ENCODE peak calls at places on chromosomes 16 and 17, in nine cellular contexts. One of them, this sample, is unnamed.

GRCh38 chr16:10708969-10709368 is 14.2 kb upstream of the TEKT5 start:
- DNase-seq in GM12865: no peak
- DNase-seq in ovary: no peak
- DNase-seq in tibial artery: no peak
- DNase-seq in lower lobe of right lung: no peak
- DNase-seq in fibroblast of mammary gland: no peak
- DNase-seq in epithelial cell of proximal tubule: no peak
- DNase-seq in cardiac muscle cell: no peak
- DNase-seq in cardiac fibroblast: no peak
- DNase-seq in this sample: no peak

GRCh38 chr16:71676236-71676635 is 48.3 kb downstream of the PHLPP2 start:
- DNase-seq in GM12865: no peak
- DNase-seq in lower lobe of right lung: no peak
- DNase-seq in fibroblast of mammary gland: no peak
- DNase-seq in tibial artery: no peak
- DNase-seq in epithelial cell of proximal tubule: no peak
- DNase-seq in cardiac fibroblast: no peak
- DNase-seq in cardiac muscle cell: no peak
- DNase-seq in ovary: no peak
- DNase-seq in this sample: no peak

GRCh38 chr17:81867123-81867951 is 3.8 kb downstream of the ARHGDIA start:
- DNase-seq in tibial artery: no peak
- DNase-seq in cardiac muscle cell: peak; percentile 78
- DNase-seq in cardiac fibroblast: peak; percentile 62
- DNase-seq in fibroblast of mammary gland: peak; percentile 63
- DNase-seq in ovary: peak; percentile 55
- DNase-seq in epithelial cell of proximal tubule: no peak
- DNase-seq in GM12865: peak; percentile 64
- DNase-seq in lower lobe of right lung: no peak
- DNase-seq in this sample: peak; percentile 62

GRCh38 chr16:6317924-6318323 is 1014.7 kb upstream of the RBFOX1 start:
- DNase-seq in cardiac muscle cell: no peak
- DNase-seq in tibial artery: no peak
- DNase-seq in fibroblast of mammary gland: no peak
- DNase-seq in ovary: no peak
- DNase-seq in lower lobe of right lung: no peak
- DNase-seq in GM12865: no peak
- DNase-seq in cardiac fibroblast: no peak
- DNase-seq in epithelial cell of proximal tubule: no peak
- DNase-seq in this sample: no peak

GRCh38 chr17:64994781-64995538 is 61.6 kb downstream of the GNA13 start:
- DNase-seq in lower lobe of right lung: no peak
- DNase-seq in ovary: no peak
- DNase-seq in tibial artery: no peak
- DNase-seq in GM12865: no peak
- DNase-seq in cardiac fibroblast: no peak
- DNase-seq in epithelial cell of proximal tubule: no peak
- DNase-seq in cardiac muscle cell: no peak
- DNase-seq in fibroblast of mammary gland: no peak
- DNase-seq in this sample: no peak

GRCh38 chr17:80190716-80191115 is 20.9 kb downstream of the CARD14 start:
- DNase-seq in tibial artery: no peak
- DNase-seq in ovary: no peak
- DNase-seq in fibroblast of mammary gland: no peak
- DNase-seq in cardiac fibroblast: no peak
- DNase-seq in epithelial cell of proximal tubule: no peak
- DNase-seq in cardiac muscle cell: no peak
- DNase-seq in GM12865: no peak
- DNase-seq in lower lobe of right lung: no peak
- DNase-seq in this sample: no peak

GRCh38 chr16:71846443-71846842 is 667 bp downstream of the ATXN1L start:
- DNase-seq in fibroblast of mammary gland: peak; percentile 21
- DNase-seq in ovary: no peak
- DNase-seq in epithelial cell of proximal tubule: no peak
- DNase-seq in lower lobe of right lung: no peak
- DNase-seq in cardiac muscle cell: peak; percentile 27
- DNase-seq in cardiac fibroblast: peak; percentile 23
- DNase-seq in GM12865: peak; percentile 76
- DNase-seq in tibial artery: no peak
- DNase-seq in this sample: peak; percentile 17

GRCh38 chr17:29135464-29135863 is 44.7 kb downstream of the MYO18A start:
- DNase-seq in ovary: no peak
- DNase-seq in epithelial cell of proximal tubule: no peak
- DNase-seq in tibial artery: no peak
- DNase-seq in fibroblast of mammary gland: no peak
- DNase-seq in lower lobe of right lung: no peak
- DNase-seq in cardiac fibroblast: no peak
- DNase-seq in GM12865: no peak
- DNase-seq in cardiac muscle cell: no peak
- DNase-seq in this sample: no peak

GRCh38 chr16:22948058-22948602 is 134.2 kb downstream of the HS3ST2 start:
- DNase-seq in GM12865: no peak
- DNase-seq in fibroblast of mammary gland: no peak
- DNase-seq in lower lobe of right lung: no peak
- DNase-seq in epithelial cell of proximal tubule: no peak
- DNase-seq in ovary: no peak
- DNase-seq in tibial artery: no peak
- DNase-seq in cardiac muscle cell: peak; percentile 1
- DNase-seq in cardiac fibroblast: no peak
- DNase-seq in this sample: no peak

GRCh38 chr16:2091722-2092620 is 43.7 kb downstream of the PKD1 start:
- DNase-seq in ovary: no peak
- DNase-seq in fibroblast of mammary gland: no peak
- DNase-seq in tibial artery: no peak
- DNase-seq in GM12865: no peak
- DNase-seq in cardiac fibroblast: no peak
- DNase-seq in lower lobe of right lung: no peak
- DNase-seq in epithelial cell of proximal tubule: no peak
- DNase-seq in cardiac muscle cell: no peak
- DNase-seq in this sample: no peak

GRCh38 chr16:66927012-66927436 is 1.7 kb upstream of the RRAD start:
- DNase-seq in GM12865: peak; percentile 49
- DNase-seq in ovary: no peak
- DNase-seq in fibroblast of mammary gland: peak; percentile 66
- DNase-seq in tibial artery: no peak
- DNase-seq in lower lobe of right lung: peak; percentile 78
- DNase-seq in cardiac fibroblast: peak; percentile 86
- DNase-seq in epithelial cell of proximal tubule: peak; percentile 83
- DNase-seq in cardiac muscle cell: peak; percentile 93
- DNase-seq in this sample: peak; percentile 94

GRCh38 chr17:69972251-69972650 is 102.8 kb upstream of the KCNJ16 start:
- DNase-seq in cardiac fibroblast: peak; percentile 54
- DNase-seq in lower lobe of right lung: no peak
- DNase-seq in tibial artery: no peak
- DNase-seq in GM12865: no peak
- DNase-seq in ovary: no peak
- DNase-seq in epithelial cell of proximal tubule: no peak
- DNase-seq in cardiac muscle cell: no peak
- DNase-seq in fibroblast of mammary gland: peak; percentile 5
- DNase-seq in this sample: peak; percentile 55

GRCh38 chr17:30716461-30717289 is 107.8 kb downstream of the CRLF3 start:
- DNase-seq in tibial artery: no peak
- DNase-seq in ovary: no peak
- DNase-seq in epithelial cell of proximal tubule: no peak
- DNase-seq in cardiac fibroblast: peak; percentile 12
- DNase-seq in fibroblast of mammary gland: peak; percentile 40
- DNase-seq in lower lobe of right lung: peak; percentile 40
- DNase-seq in GM12865: no peak
- DNase-seq in cardiac muscle cell: no peak
- DNase-seq in this sample: peak; percentile 26

GRCh38 chr16:84746231-84746630 is 46.4 kb downstream of the USP10 start:
- DNase-seq in cardiac muscle cell: no peak
- DNase-seq in GM12865: no peak
- DNase-seq in cardiac fibroblast: no peak
- DNase-seq in lower lobe of right lung: no peak
- DNase-seq in epithelial cell of proximal tubule: no peak
- DNase-seq in tibial artery: no peak
- DNase-seq in fibroblast of mammary gland: no peak
- DNase-seq in ovary: no peak
- DNase-seq in this sample: no peak

GRCh38 chr16:84749815-84750214 is 50.0 kb downstream of the USP10 start:
- DNase-seq in fibroblast of mammary gland: no peak
- DNase-seq in ovary: no peak
- DNase-seq in epithelial cell of proximal tubule: no peak
- DNase-seq in cardiac muscle cell: no peak
- DNase-seq in lower lobe of right lung: no peak
- DNase-seq in cardiac fibroblast: peak; percentile 59
- DNase-seq in tibial artery: no peak
- DNase-seq in GM12865: peak; percentile 69
- DNase-seq in this sample: no peak

GRCh38 chr16:84751241-84751640 is 51.4 kb downstream of the USP10 start:
- DNase-seq in cardiac muscle cell: no peak
- DNase-seq in fibroblast of mammary gland: no peak
- DNase-seq in lower lobe of right lung: no peak
- DNase-seq in GM12865: peak; percentile 68
- DNase-seq in cardiac fibroblast: no peak
- DNase-seq in ovary: no peak
- DNase-seq in epithelial cell of proximal tubule: no peak
- DNase-seq in tibial artery: no peak
- DNase-seq in this sample: no peak

GRCh38 chr16:84746875-84747274 is 47.1 kb downstream of the USP10 start:
- DNase-seq in tibial artery: no peak
- DNase-seq in ovary: no peak
- DNase-seq in cardiac muscle cell: no peak
- DNase-seq in cardiac fibroblast: peak; percentile 18
- DNase-seq in fibroblast of mammary gland: no peak
- DNase-seq in lower lobe of right lung: no peak
- DNase-seq in epithelial cell of proximal tubule: no peak
- DNase-seq in GM12865: peak; percentile 21
- DNase-seq in this sample: no peak

GRCh38 chr16:84749072-84749471 is 49.3 kb downstream of the USP10 start:
- DNase-seq in epithelial cell of proximal tubule: no peak
- DNase-seq in fibroblast of mammary gland: no peak
- DNase-seq in GM12865: peak; percentile 30
- DNase-seq in cardiac muscle cell: no peak
- DNase-seq in tibial artery: no peak
- DNase-seq in lower lobe of right lung: no peak
- DNase-seq in ovary: no peak
- DNase-seq in cardiac fibroblast: no peak
- DNase-seq in this sample: no peak
- TF ChIP-seq CTCF in epithelial cell of proximal tubule: no peak
- TF ChIP-seq CTCF in fibroblast of mammary gland: no peak
- TF ChIP-seq CTCF in GM12865: peak; percentile 21
- TF ChIP-seq CTCF in cardiac muscle cell: no peak
- TF ChIP-seq CTCF in tibial artery: no peak
- TF ChIP-seq CTCF in lower lobe of right lung: no peak
- TF ChIP-seq CTCF in ovary: no peak
- TF ChIP-seq CTCF in cardiac fibroblast: no peak
- TF ChIP-seq CTCF in this sample: peak; percentile 32

GRCh38 chr16:74637742-74638453 is 28.8 kb downstream of the RFWD3 start:
- DNase-seq in epithelial cell of proximal tubule: no peak
- DNase-seq in cardiac muscle cell: no peak
- DNase-seq in fibroblast of mammary gland: no peak
- DNase-seq in lower lobe of right lung: no peak
- DNase-seq in ovary: no peak
- DNase-seq in cardiac fibroblast: no peak
- DNase-seq in tibial artery: no peak
- DNase-seq in GM12865: no peak
- DNase-seq in this sample: no peak

GRCh38 chr16:74633686-74634085 is 26.8 kb upstream of the GLG1 start:
- DNase-seq in ovary: no peak
- DNase-seq in cardiac fibroblast: no peak
- DNase-seq in fibroblast of mammary gland: no peak
- DNase-seq in GM12865: no peak
- DNase-seq in tibial artery: no peak
- DNase-seq in lower lobe of right lung: no peak
- DNase-seq in epithelial cell of proximal tubule: no peak
- DNase-seq in cardiac muscle cell: no peak
- DNase-seq in this sample: no peak

DNA sequence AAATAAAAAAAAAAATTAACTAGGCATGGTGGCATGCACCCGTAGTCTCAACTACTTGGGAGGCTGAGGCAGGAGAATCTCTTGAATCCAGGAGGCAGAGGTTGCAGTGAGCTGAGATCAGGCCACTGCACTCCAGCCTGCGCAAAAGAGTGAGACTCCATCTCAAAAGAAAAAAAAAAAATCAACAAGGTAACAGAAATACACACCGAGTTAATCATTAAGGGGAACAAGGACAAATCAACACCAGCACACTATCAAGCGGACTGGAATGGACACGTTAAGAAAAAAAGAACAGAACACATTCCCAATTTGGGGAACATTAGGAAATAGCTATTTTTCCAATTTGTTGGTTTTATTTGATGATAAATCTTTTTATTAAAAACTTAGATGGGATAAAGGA is 28.4 kb upstream of the GLG1 start:
- DNase-seq in ovary: no peak
- DNase-seq in lower lobe of right lung: no peak
- DNase-seq in GM12865: no peak
- DNase-seq in epithelial cell of proximal tubule: no peak
- DNase-seq in cardiac fibroblast: no peak
- DNase-seq in tibial artery: no peak
- DNase-seq in fibroblast of mammary gland: no peak
- DNase-seq in cardiac muscle cell: no peak
- DNase-seq in this sample: no peak
- H3K4me3 ChIP-seq in ovary: no peak overlapping the region
- H3K4me3 ChIP-seq in lower lobe of right lung: no peak overlapping the region
- H3K4me3 ChIP-seq in GM12865: no peak overlapping the region
- H3K4me3 ChIP-seq in epithelial cell of proximal tubule: no peak overlapping the region
- H3K4me3 ChIP-seq in cardiac fibroblast: no peak overlapping the region
- H3K4me3 ChIP-seq in tibial artery: no peak overlapping the region
- H3K4me3 ChIP-seq in fibroblast of mammary gland: no peak overlapping the region
- H3K4me3 ChIP-seq in cardiac muscle cell: no peak overlapping the region
- H3K4me3 ChIP-seq in this sample: no peak overlapping the region

DNA sequence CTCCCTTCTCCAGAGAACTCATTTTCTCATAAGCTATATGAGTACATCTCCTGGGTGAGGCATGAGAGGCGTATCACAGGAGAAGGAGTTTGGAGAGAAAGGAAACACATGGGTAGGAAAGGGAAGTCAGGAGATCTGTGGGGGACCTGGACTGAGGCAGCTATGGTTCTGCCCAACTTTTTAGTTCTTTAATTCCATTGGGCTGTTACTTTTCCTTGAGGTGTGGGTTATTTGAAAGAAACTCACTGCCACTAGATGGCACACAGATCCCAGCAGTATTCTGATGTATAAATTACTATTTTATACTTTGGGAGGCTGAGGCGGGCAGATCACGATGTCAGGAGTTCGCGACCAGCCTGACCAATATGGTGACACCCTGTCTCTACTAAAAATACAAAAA is 63.6 kb downstream of the NUP93 start:
- DNase-seq in epithelial cell of proximal tubule: no peak
- DNase-seq in cardiac muscle cell: peak; percentile 70
- DNase-seq in lower lobe of right lung: no peak
- DNase-seq in ovary: no peak
- DNase-seq in tibial artery: no peak
- DNase-seq in cardiac fibroblast: peak; percentile 63
- DNase-seq in GM12865: peak; percentile 12
- DNase-seq in fibroblast of mammary gland: peak; percentile 33
- DNase-seq in this sample: peak; percentile 41
- TF ChIP-seq CTCF in epithelial cell of proximal tubule: peak; percentile 66
- TF ChIP-seq CTCF in cardiac muscle cell: peak; percentile 57
- TF ChIP-seq CTCF in lower lobe of right lung: peak; percentile 33
- TF ChIP-seq CTCF in ovary: no peak
- TF ChIP-seq CTCF in tibial artery: no peak
- TF ChIP-seq CTCF in cardiac fibroblast: peak; percentile 37
- TF ChIP-seq CTCF in GM12865: peak; percentile 24
- TF ChIP-seq CTCF in fibroblast of mammary gland: peak; percentile 39
- TF ChIP-seq CTCF in this sample: peak; percentile 56

GRCh38 chr17:74512624-74513084 is 18.6 kb downstream of the CD300LB start:
- DNase-seq in epithelial cell of proximal tubule: peak; percentile 79
- DNase-seq in lower lobe of right lung: no peak
- DNase-seq in GM12865: peak; percentile 25
- DNase-seq in cardiac muscle cell: peak; percentile 27
- DNase-seq in ovary: no peak
- DNase-seq in cardiac fibroblast: peak; percentile 2
- DNase-seq in tibial artery: no peak
- DNase-seq in fibroblast of mammary gland: peak; percentile 87
- DNase-seq in this sample: peak; percentile 25
- H3K4me3 ChIP-seq in epithelial cell of proximal tubule: no peak overlapping the region
- H3K4me3 ChIP-seq in lower lobe of right lung: no peak overlapping the region
- H3K4me3 ChIP-seq in GM12865: no peak overlapping the region
- H3K4me3 ChIP-seq in cardiac muscle cell: no peak overlapping the region
- H3K4me3 ChIP-seq in ovary: no peak overlapping the region
- H3K4me3 ChIP-seq in cardiac fibroblast: no peak overlapping the region
- H3K4me3 ChIP-seq in tibial artery: no peak overlapping the region
- H3K4me3 ChIP-seq in fibroblast of mammary gland: no peak overlapping the region
- H3K4me3 ChIP-seq in this sample: no peak overlapping the region

This sample was measured in AG10803.